ENCODE peak calls at places on chromosome 13, in nine cellular contexts. Q is T-helper 2 cell; E is caudate nucleus; J is foreskin keratinocyte; R is left colon; D is amygdala; W is stimulated activated CD4-positive, alpha-beta T cell treated with anti-CD3 and anti-CD28 coated beads, Interleukin-1b, Interleukin-23, amount 100 ng/mL, for 4 hours; I is NCI-H1105; L is T1000. O is an unnamed sample.

GRCh38 chr13:74388626-74389025 is 254.4 kb upstream of the KLF12 start:
- DNase-seq in Q (no peak), E (no peak), J (no peak), R (no peak), D (no peak), W (no peak), I (no peak), L (no peak), O (no peak)

GRCh38 chr13:105638446-105638845 is 897.0 kb downstream of the EFNB2 start:
- DNase-seq in Q (no peak), E (no peak), J (peak; percentile 24), R (no peak), D (no peak), W (no peak), I (no peak), L (no peak), O (no peak)

GRCh38 chr13:101059803-101060202 is 356.5 kb downstream of the NALCN start:
- DNase-seq in Q (no peak), E (no peak), J (no peak), R (no peak), D (no peak), W (no peak), I (no peak), L (no peak), O (no peak)

GRCh38 chr13:28022848-28023518 is 34.5 kb upstream of the URAD start:
- DNase-seq in Q (no peak), E (no peak), J (no peak), R (no peak), D (no peak), W (no peak), I (no peak), L (no peak), O (no peak)

GRCh38 chr13:43894438-43894837 is 14.7 kb downstream of the LACC1 start:
- DNase-seq in Q (no peak), E (no peak), J (no peak), R (no peak), D (no peak), W (no peak), I (no peak), L (no peak), O (no peak)

GRCh38 chr13:104460553-104460952 is 1394.3 kb upstream of the SLC10A2 start:
- DNase-seq in Q (no peak), E (no peak), J (no peak), R (no peak), D (no peak), W (no peak), I (no peak), L (no peak), O (no peak)

GRCh38 chr13:32010137-32010536 is 21.4 kb upstream of the FRY start:
- DNase-seq in Q (no peak), E (no peak), J (no peak), R (no peak), D (no peak), W (no peak), I (no peak), L (no peak), O (no peak)

GRCh38 chr13:102395174-102395573 is 6.7 kb downstream of the FGF14 start:
- DNase-seq in Q (no peak), E (no peak), J (no peak), R (no peak), D (no peak), W (no peak), I (no peak), L (no peak), O (no peak)

GRCh38 chr13:112931028-112931934 is 37.7 kb upstream of the MCF2L start:
- DNase-seq in Q (no peak), E (no peak), J (peak; percentile 70), R (peak; percentile 67), D (peak; percentile 44), W (no peak), I (peak; percentile 92), L (no peak), O (peak; percentile 32)

GRCh38 chr13:27289016-27289665 is 18.5 kb downstream of the RASL11A start:
- DNase-seq in Q (no peak), E (no peak), J (no peak), R (no peak), D (no peak), W (no peak), I (no peak), L (no peak), O (no peak)

GRCh38 chr13:100039740-100040139 is 49.2 kb upstream of the PCCA start:
- DNase-seq in Q (no peak), E (no peak), J (no peak), R (no peak), D (no peak), W (no peak), I (no peak), L (no peak), O (no peak)

GRCh38 chr13:112969692-112970338 is 801 bp downstream of the MCF2L start:
- DNase-seq in Q (no peak), E (no peak), J (no peak), R (no peak), D (no peak), W (no peak), I (peak; percentile 39), L (no peak), O (no peak)

GRCh38 chr13:85725433-85725832 is 73.8 kb downstream of the SLITRK6 start:
- DNase-seq in Q (no peak), E (no peak), J (no peak), R (no peak), D (no peak), W (no peak), I (no peak), L (no peak), O (no peak)

GRCh38 chr13:110774490-110774889 is 61.0 kb downstream of the ING1 start:
- DNase-seq in Q (no peak), E (no peak), J (no peak), R (no peak), D (no peak), W (no peak), I (no peak), L (no peak), O (no peak)

GRCh38 chr13:70171151-70171550 is 62.9 kb upstream of the KLHL1 start:
- DNase-seq in Q (no peak), E (no peak), J (peak; percentile 6), R (no peak), D (no peak), W (no peak), I (no peak), L (no peak), O (no peak)

GRCh38 chr13:77544365-77544764 is 8.9 kb downstream of the SCEL start:
- DNase-seq in Q (no peak), E (peak; percentile 5), J (no peak), R (peak; percentile 24), D (no peak), W (no peak), I (no peak), L (no peak), O (peak; percentile 0)

GRCh38 chr13:81017525-81018152 is 676.7 kb upstream of the SPRY2 start:
- DNase-seq in Q (no peak), E (no peak), J (peak; percentile 42), R (no peak), D (no peak), W (no peak), I (peak; percentile 15), L (no peak), O (no peak)

GRCh38 chr13:111280666-111281577 is 39.5 kb upstream of the TEX29 start:
- DNase-seq in Q (no peak), E (no peak), J (peak; percentile 32), R (no peak), D (no peak), W (no peak), I (no peak), L (peak; percentile 56), O (no peak)

GRCh38 chr13:65095118-65095517 is 2135.0 kb downstream of the PCDH9 start:
- DNase-seq in Q (no peak), E (no peak), J (no peak), R (no peak), D (no peak), W (no peak), I (no peak), L (no peak), O (no peak)

GRCh38 chr13:72141845-72142470 is 275.0 kb upstream of the DACH1 start:
- DNase-seq in Q (no peak), E (no peak), J (peak; percentile 76), R (no peak), D (peak; percentile 7), W (no peak), I (no peak), L (no peak), O (no peak)

GRCh38 chr13:30142502-30143211 is 164.7 kb downstream of the KATNAL1 start:
- DNase-seq in Q (no peak), E (no peak), J (peak; percentile 95), R (peak; percentile 25), D (peak; percentile 22), W (no peak), I (no peak), L (peak; percentile 84), O (peak; percentile 13)

GRCh38 chr13:113936566-113936965 is 37.3 kb downstream of the C13orf46 start:
- DNase-seq in Q (no peak), E (no peak), J (no peak), R (no peak), D (no peak), W (no peak), I (no peak), L (no peak), O (no peak)

GRCh38 chr13:72638059-72638815 is 89.2 kb downstream of the MZT1 start:
- DNase-seq in Q (no peak), E (no peak), J (peak; percentile 98), R (no peak), D (no peak), W (no peak), I (no peak), L (no peak), O (no peak)

GRCh38 chr13:20141238-20142018 is 19.4 kb downstream of the GJA3 start:
- DNase-seq in Q (no peak), E (no peak), J (no peak), R (no peak), D (no peak), W (no peak), I (no peak), L (no peak), O (no peak)

GRCh38 chr13:51291341-51291740 is 48.1 kb upstream of the SERPINE3 start:
- DNase-seq in Q (no peak), E (no peak), J (peak; percentile 7), R (no peak), D (no peak), W (no peak), I (no peak), L (no peak), O (no peak)

GRCh38 chr13:51793570-51794273 is 10.2 kb downstream of the DHRS12 start:
- DNase-seq in Q (peak; percentile 26), E (peak; percentile 36), J (peak; percentile 83), R (no peak), D (peak; percentile 29), W (peak; percentile 31), I (no peak), L (no peak), O (no peak)

GRCh38 chr13:66657165-66657895 is 572.8 kb downstream of the PCDH9 start:
- DNase-seq in Q (no peak), E (no peak), J (peak; percentile 99), R (no peak), D (peak; percentile 65), W (no peak), I (peak; percentile 100), L (peak; percentile 60), O (peak; percentile 43)

GRCh38 chr13:94950303-94950702 is 238.0 kb upstream of the SOX21 start:
- DNase-seq in Q (no peak), E (no peak), J (no peak), R (no peak), D (peak; percentile 11), W (no peak), I (no peak), L (no peak), O (no peak)

GRCh38 chr13:38530492-38530891 is 156.4 kb upstream of the FREM2 start:
- DNase-seq in Q (no peak), E (no peak), J (peak; percentile 7), R (no peak), D (no peak), W (no peak), I (no peak), L (no peak), O (no peak)

GRCh38 chr13:21568854-21569253 is 35.1 kb downstream of the MICU2 start:
- DNase-seq in Q (no peak), E (no peak), J (no peak), R (no peak), D (no peak), W (no peak), I (no peak), L (no peak), O (no peak)

GRCh38 chr13:41427700-41428099 is 29.6 kb upstream of the RGCC start:
- DNase-seq in Q (no peak), E (no peak), J (no peak), R (no peak), D (no peak), W (no peak), I (no peak), L (no peak), O (no peak)

O was measured in occipital lobe.